ENCODE peak calls at places on chromosomes 4 and X, in ten cellular contexts. K is stimulated activated naive CD4-positive, alpha-beta T cell; Z is midbrain; E is activated T-helper 1 cell treated with Interleukin-2 at 50 U/mL for 16 hours; M is stimulated activated CD4-positive, alpha-beta T cell treated with anti-CD3 and anti-CD28 coated beads, Interleukin-1b, Interleukin-23, amount 100 ng/mL, for 1 hour; U is HTR-8/SVneo; W is testis; O is activated CD4-positive, CD25-positive, alpha-beta regulatory T cell treated with anti-CD3 and anti-CD28 coated beads, Interleukin-2, amount 50 U/mL, for 16 hours; H is sigmoid colon; C is activated CD4-positive, alpha-beta T cell treated with anti-CD3 and anti-CD28 coated beads for 1 hour. P is an unnamed sample.

GRCh38 chr4:3364199-3364598 is 71.4 kb downstream of the RGS12 start:
- DNase-seq in K (no peak), Z (no peak), E (no peak), M (no peak), U (no peak), W (no peak), O (no peak), H (peak), C (no peak), P (no peak)

GRCh38 chr4:110163327-110164070 is 34.9 kb downstream of the ELOVL6 start:
- DNase-seq in K (no peak), Z (no peak), E (no peak), M (no peak), U (no peak), W (no peak), O (no peak), H (no peak), C (no peak), P (no peak)

GRCh38 chr4:121980643-121981042 is 28.8 kb upstream of the TRPC3 start:
- DNase-seq in K (no peak), Z (no peak), E (no peak), M (no peak), U (no peak), W (no peak), O (no peak), H (no peak), C (no peak), P (no peak)

GRCh38 chr4:26885912-26886274 is 25.3 kb downstream of the STIM2 start:
- DNase-seq in K (no peak), Z (peak), E (no peak), M (no peak), U (no peak), W (no peak), O (no peak), H (no peak), C (no peak), P (peak)

GRCh38 chr4:175986-176385 is 51.7 kb downstream of the ZNF718 start:
- DNase-seq in K (no peak), Z (no peak), E (no peak), M (no peak), U (no peak), W (no peak), O (no peak), H (no peak), C (no peak), P (no peak)

GRCh38 chr4:183356173-183356825 is 34.1 kb upstream of the CLDN24 start:
- DNase-seq in K (no peak), Z (no peak), E (no peak), M (no peak), U (no peak), W (no peak), O (no peak), H (no peak), C (no peak), P (no peak)

GRCh38 chrX:115266300-115266699 is 23.2 kb upstream of the LUZP4 start:
- DNase-seq in K (no peak), Z (no peak), E (no peak), M (no peak), U (no peak), W (no peak), O (no peak), H (no peak), C (no peak), P (no peak)

GRCh38 chr4:149493492-149493891 is 322.2 kb downstream of the IQCM start:
- DNase-seq in K (no peak), Z (no peak), E (no peak), M (no peak), U (no peak), W (no peak), O (no peak), H (no peak), C (no peak), P (no peak)

GRCh38 chr4:165294907-165295306 is 32.6 kb upstream of the MSMO1 start:
- DNase-seq in K (no peak), Z (no peak), E (no peak), M (no peak), U (no peak), W (no peak), O (no peak), H (no peak), C (no peak), P (no peak)

GRCh38 chr4:156571146-156571545 is 400.5 kb downstream of the PDGFC start:
- DNase-seq in K (no peak), Z (no peak), E (no peak), M (no peak), U (no peak), W (no peak), O (no peak), H (no peak), C (no peak), P (no peak)

GRCh38 chr4:5711479-5712184 is 631 bp downstream of the EVC start:
- DNase-seq in K (no peak), Z (no peak), E (no peak), M (no peak), U (peak), W (peak), O (no peak), H (peak), C (no peak), P (no peak)

GRCh38 chr4:11543710-11544109 is 115.0 kb upstream of the HS3ST1 start:
- DNase-seq in K (no peak), Z (no peak), E (no peak), M (no peak), U (no peak), W (no peak), O (no peak), H (no peak), C (no peak), P (no peak)

GRCh38 chr4:7761720-7762119 is 177.9 kb downstream of the AFAP1 start:
- DNase-seq in K (peak), Z (peak), E (peak), M (peak), U (peak), W (peak), O (no peak), H (peak), C (peak), P (no peak)

GRCh38 chrX:9148626-9149385 is 114.9 kb upstream of the FAM9B start:
- DNase-seq in K (no peak), Z (no peak), E (no peak), M (no peak), U (peak), W (no peak), O (no peak), H (no peak), C (no peak), P (no peak)

GRCh38 chr4:94304365-94304971 is 38.2 kb downstream of the HPGDS start:
- DNase-seq in K (no peak), Z (peak), E (no peak), M (no peak), U (peak), W (peak), O (no peak), H (no peak), C (no peak), P (no peak)

GRCh38 chr4:158016511-158016910 is 156.3 kb downstream of the GASK1B start:
- DNase-seq in K (no peak), Z (no peak), E (no peak), M (no peak), U (no peak), W (no peak), O (no peak), H (no peak), C (no peak), P (no peak)

GRCh38 chr4:143337600-143338287 is 1.1 kb downstream of the GAB1 start:
- DNase-seq in K (no peak), Z (peak), E (no peak), M (no peak), U (peak), W (peak), O (no peak), H (peak), C (no peak), P (no peak)

GRCh38 chrX:57929373-57929772 is 19.1 kb upstream of the ZXDA start:
- DNase-seq in K (no peak), Z (peak), E (no peak), M (no peak), U (no peak), W (no peak), O (no peak), H (no peak), C (no peak), P (no peak)

GRCh38 chr4:165715989-165716388 is 157.0 kb upstream of the TLL1 start:
- DNase-seq in K (no peak), Z (no peak), E (no peak), M (no peak), U (no peak), W (no peak), O (no peak), H (no peak), C (no peak), P (no peak)

GRCh38 chr4:155604718-155605601 is 61.7 kb upstream of the GUCY1A1 start:
- DNase-seq in K (no peak), Z (no peak), E (no peak), M (no peak), U (peak), W (no peak), O (no peak), H (peak), C (no peak), P (no peak)

GRCh38 chrX:154657226-154657805 is 3.9 kb upstream of the CTAG2 start:
- DNase-seq in K (no peak), Z (no peak), E (no peak), M (no peak), U (no peak), W (no peak), O (no peak), H (no peak), C (no peak), P (no peak)

GRCh38 chr4:72205298-72205697 is 173.5 kb downstream of the NPFFR2 start:
- DNase-seq in K (no peak), Z (no peak), E (no peak), M (no peak), U (no peak), W (no peak), O (no peak), H (no peak), C (no peak), P (no peak)

GRCh38 chr4:92714640-92715039 is 410.9 kb downstream of the GRID2 start:
- DNase-seq in K (no peak), Z (no peak), E (no peak), M (no peak), U (no peak), W (no peak), O (no peak), H (no peak), C (no peak), P (no peak)

P was measured in GF-D8.